ENCODE peak calls at places on chromosomes 7 and 10, in six cellular contexts. S is right cardiac atrium; O is activated CD4-positive, alpha-beta T cell treated with anti-CD3 and anti-CD28 coated beads, Interleukin-2, amount 50 U/mL, for 48 hours; M is amygdala; H is AG08396; V is stimulated activated CD4-positive, alpha-beta T cell treated with anti-CD3 and anti-CD28 coated beads, Interleukin-2, amount 100 ng/mL, for 48 hours. R is an unnamed sample.

GRCh38 chr7:132123763-132124162 is 452.5 kb downstream of the PLXNA4 start:
- DNase-seq in S (no peak), O (no peak), M (no peak), H (no peak), V (no peak), R (no peak)

GRCh38 chr7:131555565-131556054 is 818 bp downstream of the PODXL start:
- DNase-seq in S (peak; percentile 61), O (peak; percentile 12), M (no peak), H (no peak), V (no peak), R (no peak)

GRCh38 chr10:33249659-33250058 is 84.8 kb downstream of the NRP1 start:
- DNase-seq in S (no peak), O (no peak), M (no peak), H (no peak), V (no peak), R (no peak)

GRCh38 chr7:122790558-122790957 is 87.8 kb upstream of the RNF148 start:
- DNase-seq in S (no peak), O (no peak), M (no peak), H (no peak), V (no peak), R (no peak)

GRCh38 chr10:4243651-4244050 is 458.6 kb upstream of the KLF6 start:
- DNase-seq in S (no peak), O (no peak), M (no peak), H (peak; percentile 49), V (no peak), R (no peak)

GRCh38 chr7:87146740-87147386 is 5.4 kb upstream of the DMTF1 start:
- DNase-seq in S (peak; percentile 64), O (no peak), M (no peak), H (no peak), V (no peak), R (no peak)

GRCh38 chr7:121546632-121547340 is 150.7 kb upstream of the FAM3C start:
- DNase-seq in S (no peak), O (no peak), M (no peak), H (no peak), V (no peak), R (no peak)

GRCh38 chr7:158206341-158206740 is 381.3 kb downstream of the PTPRN2 start:
- DNase-seq in S (no peak), O (no peak), M (no peak), H (no peak), V (no peak), R (no peak)

GRCh38 chr7:44977304-44977858 is 1.4 kb downstream of the MYO1G start:
- DNase-seq in S (no peak), O (peak; percentile 85), M (no peak), H (no peak), V (peak; percentile 72), R (peak; percentile 66)

GRCh38 chr10:104109908-104110662 is 11.9 kb upstream of the SFR1 start:
- DNase-seq in S (no peak), O (no peak), M (no peak), H (peak; percentile 27), V (no peak), R (no peak)

GRCh38 chr10:51879238-51879637 is 179.8 kb upstream of the CSTF2T start:
- DNase-seq in S (no peak), O (peak; percentile 3), M (no peak), H (peak; percentile 44), V (no peak), R (no peak)

GRCh38 chr10:98097611-98098010 is 36.8 kb upstream of the R3HCC1L start:
- DNase-seq in S (no peak), O (no peak), M (no peak), H (no peak), V (no peak), R (no peak)

GRCh38 chr10:84537447-84537931 is 209.1 kb downstream of the CCSER2 start:
- DNase-seq in S (peak; percentile 82), O (peak; percentile 28), M (no peak), H (peak; percentile 73), V (no peak), R (no peak)

GRCh38 chr10:132631348-132631735 is 93.8 kb downstream of the INPP5A start:
- DNase-seq in S (peak; percentile 90), O (no peak), M (no peak), H (peak; percentile 71), V (no peak), R (no peak)

GRCh38 chr10:44051584-44052385 is 333.1 kb downstream of the CXCL12 start:
- DNase-seq in S (no peak), O (no peak), M (no peak), H (peak; percentile 46), V (no peak), R (no peak)

GRCh38 chr7:114084381-114085312 is 165.8 kb upstream of the PPP1R3A start:
- DNase-seq in S (peak; percentile 78), O (no peak), M (no peak), H (peak; percentile 43), V (peak; percentile 6), R (no peak)

GRCh38 chr10:99682752-99683151 is 23.4 kb downstream of the ENTPD7 start:
- DNase-seq in S (no peak), O (no peak), M (no peak), H (no peak), V (no peak), R (no peak)

GRCh38 chr10:96125142-96125515 is 5.0 kb upstream of the ZNF518A start:
- DNase-seq in S (no peak), O (no peak), M (no peak), H (no peak), V (no peak), R (no peak)

GRCh38 chr7:95476072-95476845 is 9.5 kb upstream of the ASB4 start:
- DNase-seq in S (no peak), O (no peak), M (no peak), H (no peak), V (no peak), R (no peak)

GRCh38 chr10:105328441-105328840 is 687.4 kb downstream of the SORCS3 start:
- DNase-seq in S (no peak), O (no peak), M (no peak), H (no peak), V (no peak), R (no peak)

GRCh38 chr10:7667262-7668141 is 736 bp upstream of the ITIH5 start:
- DNase-seq in S (no peak), O (no peak), M (no peak), H (no peak), V (no peak), R (no peak)

GRCh38 chr10:4051011-4051407 is 266.0 kb upstream of the KLF6 start:
- DNase-seq in S (peak; percentile 62), O (no peak), M (no peak), H (peak; percentile 49), V (no peak), R (no peak)

GRCh38 chr10:132163278-132163765 is 23.4 kb upstream of the DPYSL4 start:
- DNase-seq in S (peak; percentile 69), O (peak; percentile 38), M (no peak), H (peak; percentile 67), V (peak; percentile 58), R (peak; percentile 42)

GRCh38 chr7:41940760-41941343 is 238.0 kb upstream of the INHBA start:
- DNase-seq in S (peak; percentile 75), O (peak; percentile 45), M (peak; percentile 27), H (peak; percentile 72), V (peak; percentile 41), R (peak; percentile 23)

GRCh38 chr7:11576340-11576739 is 255.7 kb downstream of the THSD7A start:
- DNase-seq in S (no peak), O (no peak), M (no peak), H (no peak), V (no peak), R (no peak)

GRCh38 chr7:30635798-30636197 is 41.1 kb downstream of the GARS1 start:
- DNase-seq in S (no peak), O (no peak), M (no peak), H (no peak), V (no peak), R (no peak)

GRCh38 chr10:119370046-119370770 is 162.8 kb downstream of the GRK5 start:
- DNase-seq in S (peak; percentile 85), O (no peak), M (no peak), H (peak; percentile 86), V (no peak), R (no peak)

GRCh38 chr7:76303829-76304505 is 1.5 kb downstream of the HSPB1 start:
- DNase-seq in S (peak; percentile 49), O (no peak), M (no peak), H (no peak), V (no peak), R (no peak)

GRCh38 chr7:73715648-73716317 is 3.7 kb downstream of the STX1A start:
- DNase-seq in S (no peak), O (peak; percentile 75), M (no peak), H (peak; percentile 91), V (peak; percentile 62), R (no peak)

GRCh38 chr10:44045020-44045419 is 339.9 kb downstream of the CXCL12 start:
- DNase-seq in S (peak; percentile 59), O (no peak), M (no peak), H (no peak), V (no peak), R (no peak)

GRCh38 chr10:88919041-88919440 is 33.5 kb downstream of the ACTA2 start:
- DNase-seq in S (no peak), O (no peak), M (no peak), H (no peak), V (no peak), R (no peak)

GRCh38 chr10:102119417-102120141 is 589 bp downstream of the LDB1 start:
- DNase-seq in S (peak; percentile 89), O (peak; percentile 63), M (no peak), H (peak; percentile 91), V (peak; percentile 42), R (peak; percentile 28)

GRCh38 chr7:155815332-155816191 is 3.3 kb upstream of the SHH start:
- DNase-seq in S (peak; percentile 56), O (peak; percentile 79), M (peak; percentile 14), H (peak; percentile 79), V (peak; percentile 72), R (peak; percentile 18)

GRCh38 chr10:119973261-119973660 is 80.7 kb downstream of the SEC23IP start:
- DNase-seq in S (no peak), O (no peak), M (no peak), H (no peak), V (no peak), R (no peak)

GRCh38 chr10:34565934-34566333 is 249.2 kb downstream of the PARD3 start:
- DNase-seq in S (no peak), O (no peak), M (no peak), H (peak; percentile 25), V (no peak), R (no peak)

GRCh38 chr10:110643670-110644597 is at the start of gene RBM20:
- DNase-seq in S (peak; percentile 83), O (peak; percentile 23), M (no peak), H (peak; percentile 47), V (no peak), R (no peak)

GRCh38 chr7:80950550-80950967 is 31.7 kb upstream of the SEMA3C start:
- DNase-seq in S (no peak), O (no peak), M (no peak), H (no peak), V (no peak), R (no peak)

R was measured in effector memory CD4-positive, alpha-beta T cell.